ENCODE peak calls at places on chromosomes 3 and 15, in ten cellular contexts. Q is stimulated activated CD4-positive, alpha-beta T cell treated with anti-CD3 and anti-CD28 coated beads, Interleukin-12 subunit alpha, Interleukin-12 subunit beta, amount 100 ng/mL, for 24 hours; O is activated CD8-positive, alpha-beta memory T cell treated with anti-CD3 and anti-CD28 coated beads, Interleukin-2, amount 10 ng/mL, durations not matched to agents 7 days and 5 days; J is stimulated activated CD8-positive, alpha-beta memory T cell treated with anti-CD3 and anti-CD28 coated beads, Interleukin-15, amount 100 ng/mL, for 4 hours; X is activated T-cell treated with anti-CD3 and anti-CD28 coated beads for 24 hours; N is D341Med; K is upper lobe of right lung; C is GM20000; H is NCI-H146; W is neuronal stem cell. V is an unnamed sample.

GRCh38 chr15:101458908-101459578 is 30.5 kb downstream of the PCSK6 start:
- DNase-seq in Q (no peak), O (no peak), J (no peak), X (no peak), N (no peak), K (no peak), C (no peak), H (no peak), W (no peak), V (no peak)

GRCh38 chr3:151880326-151880725 is 6.9 kb downstream of the SUCNR1 start:
- DNase-seq in Q (no peak), O (no peak), J (no peak), X (no peak), N (no peak), K (no peak), C (no peak), H (no peak), W (no peak), V (no peak)

GRCh38 chr15:99845009-99845408 is 111.8 kb upstream of the LYSMD4 start:
- DNase-seq in Q (no peak), O (no peak), J (no peak), X (no peak), N (no peak), K (no peak), C (no peak), H (no peak), W (no peak), V (no peak)

GRCh38 chr15:98787936-98788757 is 139.8 kb downstream of the IGF1R start:
- DNase-seq in Q (no peak), O (no peak), J (no peak), X (no peak), N (no peak), K (no peak), C (no peak), H (no peak), W (no peak), V (no peak)

GRCh38 chr15:58777107-58777506 is 6.0 kb downstream of the MINDY2 start:
- DNase-seq in Q (no peak), O (no peak), J (no peak), X (no peak), N (no peak), K (no peak), C (peak; percentile 44), H (no peak), W (no peak), V (no peak)

GRCh38 chr15:39267685-39268084 is 313.2 kb upstream of the THBS1 start:
- DNase-seq in Q (no peak), O (no peak), J (no peak), X (no peak), N (no peak), K (no peak), C (no peak), H (no peak), W (no peak), V (no peak)

GRCh38 chr3:161413127-161413854 is 42.0 kb upstream of the SPTSSB start:
- DNase-seq in Q (no peak), O (no peak), J (no peak), X (no peak), N (no peak), K (no peak), C (no peak), H (no peak), W (no peak), V (no peak)

GRCh38 chr3:119311191-119311925 is 17.2 kb downstream of the ARHGAP31 start:
- DNase-seq in Q (no peak), O (no peak), J (no peak), X (no peak), N (no peak), K (no peak), C (no peak), H (no peak), W (no peak), V (no peak)

GRCh38 chr3:127072971-127073851 is 90.3 kb downstream of the PLXNA1 start:
- DNase-seq in Q (no peak), O (no peak), J (no peak), X (no peak), N (no peak), K (peak; percentile 52), C (no peak), H (no peak), W (no peak), V (no peak)

GRCh38 chr3:23806322-23807160 is 786 bp downstream of the UBE2E1 start:
- DNase-seq in Q (no peak), O (peak; percentile 42), J (no peak), X (no peak), N (peak; percentile 66), K (peak; percentile 71), C (peak; percentile 67), H (peak; percentile 47), W (peak; percentile 41), V (peak; percentile 20)

GRCh38 chr3:73192036-73192738 is 130.7 kb downstream of the EBLN2 start:
- DNase-seq in Q (no peak), O (no peak), J (no peak), X (no peak), N (peak; percentile 39), K (no peak), C (no peak), H (peak; percentile 3), W (peak; percentile 17), V (peak; percentile 24)

GRCh38 chr15:40847225-40847961 is 3.5 kb downstream of the SPINT1 start:
- DNase-seq in Q (no peak), O (no peak), J (no peak), X (no peak), N (peak; percentile 30), K (peak; percentile 87), C (peak; percentile 81), H (peak; percentile 39), W (no peak), V (peak; percentile 72)

GRCh38 chr3:87625911-87626310 is 349.5 kb upstream of the POU1F1 start:
- DNase-seq in Q (no peak), O (no peak), J (no peak), X (no peak), N (no peak), K (no peak), C (no peak), H (no peak), W (no peak), V (no peak)